ENCODE peak calls at places on chromosomes 6 and 20, in five cellular contexts. O, R, A, S and C are unnamed samples.

GRCh38 chr6:133410628-133411027 is 169.5 kb downstream of the EYA4 start:
- DNase-seq in O (no peak), R (no peak), A (no peak), S (no peak), C (no peak)

GRCh38 chr6:123022980-123023379 is 26.9 kb downstream of the CLVS2 start:
- DNase-seq in O (no peak), R (no peak), A (no peak), S (no peak), C (peak)

GRCh38 chr6:44785123-44785522 is 397.6 kb downstream of the CDC5L start:
- DNase-seq in O (no peak), R (no peak), A (no peak), S (no peak), C (peak)

GRCh38 chr6:158328446-158328845 is 16.2 kb downstream of the TULP4 start:
- DNase-seq in O (no peak), R (no peak), A (no peak), S (no peak), C (no peak)

GRCh38 chr6:100366419-100366818 is 98.3 kb downstream of the SIM1 start:
- DNase-seq in O (no peak), R (no peak), A (peak), S (no peak), C (peak)

GRCh38 chr6:39041072-39041471 is 7.5 kb upstream of the GLP1R start:
- DNase-seq in O (no peak), R (no peak), A (no peak), S (no peak), C (no peak)

GRCh38 chr6:35381132-35381531 is 38.8 kb downstream of the PPARD start:
- DNase-seq in O (no peak), R (no peak), A (peak), S (no peak), C (no peak)

GRCh38 chr20:13771853-13772453 is 12.8 kb downstream of the ESF1 start:
- DNase-seq in O (no peak), R (no peak), A (peak), S (peak), C (peak)

GRCh38 chr20:63055575-63056235 is 48.9 kb upstream of the BHLHE23 start:
- DNase-seq in O (no peak), R (no peak), A (no peak), S (no peak), C (no peak)